ENCODE peak calls at places on chromosomes 2 and 18, in five cellular contexts. U is A549, D is mucosa of descending colon, F is kidney, R is choroid plexus epithelial cell. Y is an unnamed sample.
A peak's percentile ranks its signal among the peaks of the same experiment; 100 is the strongest.

GRCh38 chr18:57026316-57026715 is 120.6 kb upstream of the BOD1L2 start:
- DNase-seq in F (no peak), D (no peak), R (peak; percentile 25), U (no peak), Y (peak; percentile 7)

GRCh38 chr2:84022810-84023431 is 436.2 kb downstream of the SUCLG1 start:
- DNase-seq in R (peak; percentile 39), U (peak; percentile 5), F (no peak), D (no peak), Y (peak; percentile 5)

GRCh38 chr2:212227755-212228154 is 310.8 kb downstream of the ERBB4 start:
- DNase-seq in D (no peak), F (no peak), U (no peak), R (peak; percentile 96), Y (peak; percentile 66)

GRCh38 chr2:239344857-239345216 is 56.0 kb downstream of the HDAC4 start:
- DNase-seq in R (no peak), D (no peak), U (no peak), F (no peak), Y (no peak)

GRCh38 chr2:205657579-205657978 is 24.7 kb upstream of the NRP2 start:
- DNase-seq in F (no peak), R (peak; percentile 36), U (no peak), D (no peak), Y (peak; percentile 78)

GRCh38 chr2:239904496-239904895 is 120.6 kb downstream of the NDUFA10 start:
- DNase-seq in D (no peak), F (no peak), U (no peak), R (no peak), Y (no peak)

GRCh38 chr18:52657063-52657462 is 317.1 kb downstream of the DCC start:
- DNase-seq in D (no peak), F (no peak), R (no peak), U (no peak), Y (no peak)

GRCh38 chr18:28529644-28530043 is 352.7 kb upstream of the CDH2 start:
- DNase-seq in U (no peak), F (no peak), R (no peak), D (no peak), Y (no peak)

GRCh38 chr18:73520229-73520628 is 627.4 kb downstream of the FBXO15 start:
- DNase-seq in D (no peak), R (peak; percentile 25), U (no peak), F (no peak), Y (no peak)

GRCh38 chr2:157876066-157876770 is at the start of gene ACVR1:
- DNase-seq in F (peak; percentile 98), R (peak; percentile 98), U (peak; percentile 78), D (peak; percentile 96), Y (peak; percentile 98)

GRCh38 chr2:96760036-96760985 is at the start of gene CNNM4:
- DNase-seq in R (peak; percentile 91), U (peak; percentile 86), F (peak; percentile 99), D (peak; percentile 98), Y (peak; percentile 98)
- TF ChIP-seq CTCF in R (peak; percentile 24), U (no peak), F (peak; percentile 13), D (no peak), Y (no peak)

DNA sequence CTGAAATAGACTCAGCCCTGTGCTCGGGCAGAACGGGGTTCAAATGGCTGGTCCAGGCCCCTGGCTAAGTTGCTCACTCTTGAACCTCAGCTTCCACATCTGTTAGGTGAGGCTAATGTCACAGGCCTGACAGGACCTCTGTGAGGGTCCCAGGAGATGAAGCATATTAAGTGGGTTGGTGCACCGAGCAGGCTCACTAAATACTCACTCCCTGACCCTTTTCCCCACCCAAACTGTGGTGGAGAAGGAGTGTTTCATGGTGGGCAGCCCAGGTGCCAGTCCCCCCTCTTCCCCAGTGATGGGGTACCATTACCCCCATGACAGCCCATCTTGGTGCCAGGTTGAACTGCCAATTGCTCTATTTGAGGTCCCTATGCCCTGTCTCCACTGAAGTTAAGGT is 286.0 kb downstream of the MYCN start:
- DNase-seq in U (no peak), F (no peak), R (no peak), D (no peak), Y (no peak)
- H3K4me3 ChIP-seq in U (no peak overlapping the region), F (no peak overlapping the region), R (no peak overlapping the region), D (no peak overlapping the region), Y (no peak overlapping the region)

GRCh38 chr2:208265807-208266640 is at the start of gene PIKFYVE:
- DNase-seq in D (peak; percentile 96), R (peak; percentile 99), F (peak; percentile 98), U (peak; percentile 92), Y (peak; percentile 98)

GRCh38 chr2:208268553-208268952 is 2.5 kb downstream of the PIKFYVE start:
- DNase-seq in U (no peak), D (no peak), F (no peak), R (no peak), Y (no peak)

GRCh38 chr2:208266641-208267335 is 733 bp downstream of the PIKFYVE start:
- DNase-seq in D (no peak), F (no peak), U (no peak), R (peak; percentile 41), Y (peak; percentile 11)

GRCh38 chr2:208265371-208265806 is 666 bp upstream of the PIKFYVE start:
- DNase-seq in D (peak; percentile 64), U (peak; percentile 15), R (peak; percentile 78), F (peak; percentile 71), Y (peak; percentile 59)

DNA sequence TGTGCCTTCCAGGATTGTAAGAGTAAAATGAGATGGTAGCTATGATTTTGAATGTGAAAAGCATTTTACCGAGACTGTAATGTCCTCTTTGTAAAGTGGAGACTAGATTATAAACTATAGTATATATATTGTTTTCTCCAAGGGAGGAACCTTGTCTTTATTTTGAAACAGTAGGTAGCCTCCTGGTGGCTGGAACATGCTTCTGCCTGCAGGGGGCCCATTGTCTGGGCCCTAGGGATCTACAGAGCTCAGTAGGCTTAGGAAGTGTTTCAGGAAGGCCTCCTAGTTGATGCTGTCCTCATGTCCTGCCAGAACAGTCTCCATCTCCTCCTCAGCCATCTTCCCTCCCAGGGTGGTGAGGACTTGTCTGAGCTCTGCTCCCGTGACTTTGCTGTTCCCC is 3.0 kb downstream of the PIKFYVE start:
- DNase-seq in U (peak; percentile 14), D (no peak), F (no peak), R (no peak), Y (no peak)
- TF ChIP-seq CTCF in U (no peak), D (no peak), F (no peak), R (peak; percentile 35), Y (no peak)

DNA sequence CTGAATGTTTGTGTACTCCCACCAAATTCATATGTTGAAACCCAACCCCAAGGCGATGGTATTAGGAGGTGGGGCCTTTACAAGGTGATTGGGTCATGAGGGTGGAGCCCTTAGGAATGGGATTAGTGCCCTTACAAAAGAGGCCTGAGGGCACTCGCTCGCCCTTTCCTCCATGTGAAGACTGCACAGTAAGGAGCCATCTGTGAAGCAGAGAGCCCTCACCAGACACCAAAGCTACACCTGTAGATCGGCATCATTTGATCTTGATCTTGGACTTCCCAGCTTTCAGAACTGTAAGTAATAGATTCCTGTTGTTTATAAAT is 62.9 kb upstream of the FZD7 start:
- DNase-seq in U (no peak), F (no peak), D (no peak), R (no peak), Y (no peak)
- H3K4me3 ChIP-seq in U (no peak overlapping the region), F (no peak overlapping the region), D (no peak overlapping the region), R (no peak overlapping the region), Y (no peak overlapping the region)

GRCh38 chr2:128354731-128355470 is 36.2 kb upstream of the HS6ST1 start:
- DNase-seq in R (peak; percentile 71), U (no peak), F (no peak), D (no peak), Y (peak; percentile 58)
- TF ChIP-seq CTCF in R (peak; percentile 71), U (no peak), F (no peak), D (no peak), Y (peak; percentile 51)

DNA sequence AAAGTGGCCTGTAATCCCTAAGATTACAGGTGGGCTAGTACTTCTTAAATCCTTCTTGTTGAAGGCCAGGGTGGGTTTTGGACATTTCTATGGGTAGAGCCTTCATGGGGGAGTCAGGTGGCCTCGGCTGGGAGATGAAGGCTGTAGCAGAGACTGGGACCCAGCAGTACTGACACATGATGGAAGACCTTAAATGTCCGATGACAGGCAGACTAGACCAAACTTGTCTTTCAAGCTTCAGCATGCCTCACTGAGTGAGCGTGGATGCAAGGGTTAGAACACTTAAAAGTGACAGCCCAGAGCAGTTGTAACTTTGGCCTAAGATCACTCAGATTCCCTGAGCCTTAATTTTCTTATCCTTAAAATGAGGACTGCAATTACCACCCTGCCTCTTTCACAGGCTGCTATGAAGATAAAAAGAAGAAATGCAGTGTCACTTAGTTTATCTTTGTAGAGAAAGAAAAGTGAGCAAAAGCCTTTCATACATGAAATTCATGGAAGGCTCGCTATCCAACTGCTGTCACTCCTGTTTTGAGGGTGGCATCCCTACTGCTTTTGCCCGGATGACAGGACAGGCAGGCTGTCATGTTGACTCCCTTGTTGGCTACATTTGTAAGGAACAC is 19.5 kb downstream of the PLEK start:
- DNase-seq in R (no peak), D (no peak), U (no peak), F (no peak), Y (no peak)
- H3K4me3 ChIP-seq in R (no peak overlapping the region), D (no peak overlapping the region), U (no peak overlapping the region), F (no peak overlapping the region), Y (no peak overlapping the region)

GRCh38 chr2:124524155-124524910 is 499.2 kb downstream of the CNTNAP5 start:
- DNase-seq in F (no peak), D (no peak), R (no peak), U (no peak), Y (no peak)

GRCh38 chr2:124534015-124534414 is 508.9 kb downstream of the CNTNAP5 start:
- DNase-seq in D (no peak), U (no peak), F (no peak), R (no peak), Y (no peak)

GRCh38 chr2:124533226-124533954 is 508.3 kb downstream of the CNTNAP5 start:
- DNase-seq in R (no peak), D (no peak), F (no peak), U (no peak), Y (no peak)

DNA sequence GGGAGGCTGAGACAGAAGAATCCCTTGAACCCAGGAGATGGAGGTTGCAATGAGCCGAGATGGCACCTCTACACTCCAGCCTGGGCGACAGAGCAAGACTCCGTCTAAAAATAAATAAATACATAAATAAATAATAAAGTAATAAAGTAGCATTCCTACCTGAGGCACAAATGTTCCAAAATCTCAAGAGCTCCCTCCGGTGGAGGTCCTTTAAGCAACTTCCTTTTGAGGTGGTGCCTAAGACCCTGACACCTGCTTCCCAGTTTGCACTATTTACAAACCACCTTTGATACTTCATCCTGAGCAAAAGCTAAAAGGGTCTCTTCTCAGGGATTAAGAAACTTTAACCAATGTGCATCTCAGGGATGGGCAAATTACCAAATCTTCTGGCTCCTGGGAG is 505.1 kb downstream of the CNTNAP5 start:
- DNase-seq in F (no peak), D (no peak), U (no peak), R (no peak), Y (no peak)
- TF ChIP-seq CTCF in F (no peak), D (no peak), U (no peak), R (no peak), Y (no peak)

GRCh38 chr2:221482581-221483140 is 89.4 kb downstream of the EPHA4 start:
- DNase-seq in U (no peak), D (no peak), F (no peak), R (no peak), Y (no peak)
- H3K4me3 ChIP-seq in U (no peak overlapping the region), D (no peak overlapping the region), F (no peak overlapping the region), R (no peak overlapping the region), Y (no peak overlapping the region)

DNA sequence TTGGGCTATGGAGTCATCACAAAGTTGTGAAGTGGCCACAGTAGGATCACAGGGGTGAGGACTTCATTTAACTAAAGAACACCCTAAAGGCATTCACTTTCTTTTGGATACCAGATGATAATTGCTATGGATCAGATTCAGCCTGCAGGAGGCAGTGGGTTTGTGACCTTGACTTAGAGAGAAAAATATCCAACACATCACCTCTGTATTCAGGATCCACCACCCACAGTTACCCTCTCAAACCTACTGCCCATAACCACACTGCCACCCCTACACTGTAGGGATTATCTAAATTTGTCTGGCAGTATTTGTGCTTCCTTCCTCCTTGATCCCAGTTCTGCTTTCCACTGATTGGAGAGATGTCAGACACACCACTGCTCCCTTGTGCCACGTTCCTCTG is 269.4 kb downstream of the MYCN start:
- DNase-seq in U (no peak), R (no peak), F (no peak), D (no peak), Y (no peak)
- TF ChIP-seq CTCF in U (no peak), R (no peak), F (no peak), D (no peak), Y (no peak)

Y was measured in foreskin fibroblast.